ENCODE peak calls at places on chromosomes 3 and 15, in five cellular contexts. One of them, this sample, is unnamed.

GRCh38 chr3:127056281-127056680 is 73.4 kb downstream of the PLXNA1 start:
- DNase-seq in tibial nerve: no peak
- DNase-seq in cardiac muscle cell: no peak
- DNase-seq in pancreas: no peak
- DNase-seq in body of pancreas: no peak
- DNase-seq in this sample: peak

GRCh38 chr3:25513642-25514266 is 85.7 kb downstream of the RARB start:
- DNase-seq in tibial nerve: no peak
- DNase-seq in cardiac muscle cell: no peak
- DNase-seq in pancreas: no peak
- DNase-seq in body of pancreas: no peak
- DNase-seq in this sample: no peak

GRCh38 chr3:137792633-137793271 is 28.6 kb downstream of the SOX14 start:
- DNase-seq in tibial nerve: no peak
- DNase-seq in cardiac muscle cell: peak
- DNase-seq in pancreas: no peak
- DNase-seq in body of pancreas: peak
- DNase-seq in this sample: peak

GRCh38 chr15:101185336-101185735 is 66.5 kb downstream of the CHSY1 start:
- DNase-seq in tibial nerve: no peak
- DNase-seq in cardiac muscle cell: no peak
- DNase-seq in pancreas: no peak
- DNase-seq in body of pancreas: no peak
- DNase-seq in this sample: no peak

GRCh38 chr3:146896711-146897110 is 291.6 kb upstream of the PLSCR5 start:
- DNase-seq in tibial nerve: no peak
- DNase-seq in cardiac muscle cell: no peak
- DNase-seq in pancreas: no peak
- DNase-seq in body of pancreas: no peak
- DNase-seq in this sample: no peak

GRCh38 chr3:48784426-48785120 is 63.1 kb downstream of the PRKAR2A start:
- DNase-seq in tibial nerve: no peak
- DNase-seq in cardiac muscle cell: peak
- DNase-seq in pancreas: no peak
- DNase-seq in body of pancreas: no peak
- DNase-seq in this sample: no peak

GRCh38 chr3:127730666-127731294 is 58.0 kb downstream of the ABTB1 start:
- DNase-seq in tibial nerve: no peak
- DNase-seq in cardiac muscle cell: no peak
- DNase-seq in pancreas: no peak
- DNase-seq in body of pancreas: peak
- DNase-seq in this sample: no peak

GRCh38 chr3:7517979-7518378 is 657.1 kb downstream of the GRM7 start:
- DNase-seq in tibial nerve: no peak
- DNase-seq in cardiac muscle cell: peak
- DNase-seq in pancreas: no peak
- DNase-seq in body of pancreas: no peak
- DNase-seq in this sample: no peak

GRCh38 chr3:181623924-181624694 is 87.6 kb upstream of the SOX2 start:
- DNase-seq in tibial nerve: no peak
- DNase-seq in cardiac muscle cell: peak
- DNase-seq in pancreas: no peak
- DNase-seq in body of pancreas: no peak
- DNase-seq in this sample: no peak

GRCh38 chr3:161239700-161240099 is 18.6 kb downstream of the NMD3 start:
- DNase-seq in tibial nerve: no peak
- DNase-seq in cardiac muscle cell: no peak
- DNase-seq in pancreas: no peak
- DNase-seq in body of pancreas: no peak
- DNase-seq in this sample: no peak

GRCh38 chr15:101732772-101733171 is 8.5 kb upstream of the TARS3 start:
- DNase-seq in tibial nerve: no peak
- DNase-seq in cardiac muscle cell: no peak
- DNase-seq in pancreas: no peak
- DNase-seq in body of pancreas: no peak
- DNase-seq in this sample: no peak

GRCh38 chr15:71780349-71780976 is 29.9 kb upstream of the NR2E3 start:
- DNase-seq in tibial nerve: no peak
- DNase-seq in cardiac muscle cell: peak
- DNase-seq in pancreas: no peak
- DNase-seq in body of pancreas: peak
- DNase-seq in this sample: no peak

GRCh38 chr3:67957268-67957667 is 302.9 kb upstream of the SUCLG2 start:
- DNase-seq in tibial nerve: no peak
- DNase-seq in cardiac muscle cell: no peak
- DNase-seq in pancreas: no peak
- DNase-seq in body of pancreas: no peak
- DNase-seq in this sample: no peak

GRCh38 chr3:57555316-57555715 is 758 bp upstream of the PDE12 start:
- DNase-seq in tibial nerve: no peak
- DNase-seq in cardiac muscle cell: no peak
- DNase-seq in pancreas: no peak
- DNase-seq in body of pancreas: no peak
- DNase-seq in this sample: no peak

GRCh38 chr3:542030-542429 is 345.5 kb downstream of the CHL1 start:
- DNase-seq in tibial nerve: no peak
- DNase-seq in cardiac muscle cell: no peak
- DNase-seq in pancreas: no peak
- DNase-seq in body of pancreas: no peak
- DNase-seq in this sample: no peak

GRCh38 chr15:73994912-73995622 is 551 bp downstream of the PML start:
- DNase-seq in tibial nerve: no peak
- DNase-seq in cardiac muscle cell: peak
- DNase-seq in pancreas: no peak
- DNase-seq in body of pancreas: no peak
- DNase-seq in this sample: peak

GRCh38 chr3:156311930-156312329 is 191.6 kb downstream of the KCNAB1 start:
- DNase-seq in tibial nerve: no peak
- DNase-seq in cardiac muscle cell: no peak
- DNase-seq in pancreas: no peak
- DNase-seq in body of pancreas: no peak
- DNase-seq in this sample: no peak

GRCh38 chr15:96501362-96501761 is 170.9 kb downstream of the NR2F2 start:
- DNase-seq in tibial nerve: no peak
- DNase-seq in cardiac muscle cell: no peak
- DNase-seq in pancreas: no peak
- DNase-seq in body of pancreas: no peak
- DNase-seq in this sample: no peak

GRCh38 chr3:43747641-43748040 is 56.9 kb downstream of the ABHD5 start:
- DNase-seq in tibial nerve: no peak
- DNase-seq in cardiac muscle cell: no peak
- DNase-seq in pancreas: no peak
- DNase-seq in body of pancreas: no peak
- DNase-seq in this sample: no peak

GRCh38 chr3:192188218-192188835 is 539.0 kb downstream of the FGF12 start:
- DNase-seq in tibial nerve: no peak
- DNase-seq in cardiac muscle cell: peak
- DNase-seq in pancreas: peak
- DNase-seq in body of pancreas: peak
- DNase-seq in this sample: peak

GRCh38 chr3:138943724-138944131 is 3.2 kb downstream of the FOXL2 start:
- DNase-seq in tibial nerve: no peak
- DNase-seq in cardiac muscle cell: peak
- DNase-seq in pancreas: no peak
- DNase-seq in body of pancreas: no peak
- DNase-seq in this sample: no peak

GRCh38 chr3:16448691-16449090 is 64.8 kb downstream of the RFTN1 start:
- DNase-seq in tibial nerve: no peak
- DNase-seq in cardiac muscle cell: peak
- DNase-seq in pancreas: peak
- DNase-seq in body of pancreas: no peak
- DNase-seq in this sample: no peak

GRCh38 chr15:78264304-78265136 is at the start of gene DNAJA4:
- DNase-seq in tibial nerve: peak
- DNase-seq in cardiac muscle cell: peak
- DNase-seq in pancreas: peak
- DNase-seq in body of pancreas: peak
- DNase-seq in this sample: peak

GRCh38 chr15:99306694-99307338 is 55.5 kb downstream of the LRRC28 start:
- DNase-seq in tibial nerve: no peak
- DNase-seq in cardiac muscle cell: no peak
- DNase-seq in pancreas: no peak
- DNase-seq in body of pancreas: peak
- DNase-seq in this sample: peak

GRCh38 chr15:27201425-27201824 is 230.4 kb downstream of the GABRG3 start:
- DNase-seq in tibial nerve: no peak
- DNase-seq in cardiac muscle cell: no peak
- DNase-seq in pancreas: no peak
- DNase-seq in body of pancreas: no peak
- DNase-seq in this sample: no peak

GRCh38 chr3:63970596-63971468 is 52.5 kb downstream of the PSMD6 start:
- DNase-seq in tibial nerve: no peak
- DNase-seq in cardiac muscle cell: peak
- DNase-seq in pancreas: no peak
- DNase-seq in body of pancreas: no peak
- DNase-seq in this sample: no peak

DNA sequence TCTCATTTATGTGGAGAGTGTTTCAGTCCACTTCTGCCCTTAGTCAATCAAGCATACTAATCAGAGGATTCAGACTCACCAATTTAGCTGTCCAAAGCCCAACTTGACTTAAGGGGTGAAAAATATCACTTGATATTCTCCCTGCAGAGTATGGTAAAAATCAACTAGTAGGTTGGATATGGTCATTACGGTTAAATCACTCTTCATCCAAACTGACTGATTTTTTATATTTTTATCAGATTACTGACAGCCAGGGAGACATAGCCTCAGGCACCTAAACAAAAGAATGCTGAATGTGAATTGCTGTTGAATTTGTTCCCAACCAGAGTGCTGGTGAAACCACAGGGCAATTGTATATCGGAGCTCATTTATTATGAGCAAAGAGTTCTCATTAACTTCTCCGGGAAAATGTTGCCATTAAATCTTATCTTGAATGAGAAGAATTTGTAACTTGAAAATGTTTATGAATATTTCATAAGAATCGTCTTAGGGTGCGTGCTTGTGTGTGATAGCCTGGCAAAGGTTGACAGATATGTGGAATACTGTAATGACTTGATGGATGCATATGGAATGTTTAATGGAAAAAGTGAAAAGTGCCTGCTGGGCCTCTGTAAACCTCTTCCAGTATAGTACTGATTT is 411.2 kb downstream of the NAALADL2 start:
- DNase-seq in tibial nerve: no peak
- DNase-seq in cardiac muscle cell: peak
- DNase-seq in pancreas: no peak
- DNase-seq in body of pancreas: no peak
- DNase-seq in this sample: no peak
- H3K4me3 ChIP-seq in tibial nerve: no peak
- H3K4me3 ChIP-seq in cardiac muscle cell: no peak
- H3K4me3 ChIP-seq in pancreas: no peak
- H3K4me3 ChIP-seq in body of pancreas: no peak
- H3K4me3 ChIP-seq in this sample: no peak

GRCh38 chr3:52298147-52299098 is 10.8 kb downstream of the GLYCTK start:
- DNase-seq in tibial nerve: no peak
- DNase-seq in cardiac muscle cell: no peak
- DNase-seq in pancreas: no peak
- DNase-seq in body of pancreas: peak
- DNase-seq in this sample: no peak
- H3K27ac ChIP-seq in tibial nerve: no peak
- H3K27ac ChIP-seq in cardiac muscle cell: peak
- H3K27ac ChIP-seq in pancreas: no peak
- H3K27ac ChIP-seq in body of pancreas: no peak
- H3K27ac ChIP-seq in this sample: no peak

DNA sequence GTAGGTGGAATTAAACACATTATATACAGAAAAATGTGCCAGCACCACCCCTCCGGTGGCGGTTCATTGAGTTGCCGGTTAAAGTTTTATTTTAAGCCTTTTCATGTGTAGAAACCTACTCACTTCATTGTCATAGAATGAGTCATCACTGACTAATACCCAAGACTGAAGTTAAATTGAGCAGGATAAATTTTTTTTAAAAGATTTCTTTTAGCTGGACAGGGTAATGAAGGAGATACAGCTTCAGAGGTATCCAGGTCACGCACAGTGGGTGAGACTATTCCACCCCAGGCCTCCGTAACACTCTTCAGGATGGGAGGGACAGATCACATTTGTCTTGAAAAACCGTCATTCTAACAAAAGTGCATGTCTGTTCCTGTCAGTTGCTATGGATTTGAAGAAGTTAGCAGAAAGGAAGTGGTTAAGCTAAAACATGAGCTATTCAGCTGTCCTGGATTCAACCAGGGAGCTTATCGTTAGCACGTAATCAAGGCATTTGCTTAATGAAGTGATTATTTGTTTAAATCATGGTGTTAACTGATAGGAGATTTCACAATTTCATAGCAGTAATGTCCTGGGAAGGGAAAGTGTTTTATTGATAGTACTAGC is 23.3 kb downstream of the WHAMM start:
- DNase-seq in tibial nerve: no peak
- DNase-seq in cardiac muscle cell: peak
- DNase-seq in pancreas: no peak
- DNase-seq in body of pancreas: no peak
- DNase-seq in this sample: no peak
- TF ChIP-seq CTCF in tibial nerve: no peak
- TF ChIP-seq CTCF in cardiac muscle cell: no peak
- TF ChIP-seq CTCF in pancreas: no peak
- TF ChIP-seq CTCF in body of pancreas: no peak
- TF ChIP-seq CTCF in this sample: no peak

GRCh38 chr3:197522881-197523342 is 32.9 kb downstream of the BDH1 start:
- DNase-seq in tibial nerve: no peak
- DNase-seq in cardiac muscle cell: peak
- DNase-seq in pancreas: no peak
- DNase-seq in body of pancreas: no peak
- DNase-seq in this sample: no peak
- H3K4me3 ChIP-seq in tibial nerve: no peak
- H3K4me3 ChIP-seq in cardiac muscle cell: no peak
- H3K4me3 ChIP-seq in pancreas: no peak
- H3K4me3 ChIP-seq in body of pancreas: no peak
- H3K4me3 ChIP-seq in this sample: no peak

DNA sequence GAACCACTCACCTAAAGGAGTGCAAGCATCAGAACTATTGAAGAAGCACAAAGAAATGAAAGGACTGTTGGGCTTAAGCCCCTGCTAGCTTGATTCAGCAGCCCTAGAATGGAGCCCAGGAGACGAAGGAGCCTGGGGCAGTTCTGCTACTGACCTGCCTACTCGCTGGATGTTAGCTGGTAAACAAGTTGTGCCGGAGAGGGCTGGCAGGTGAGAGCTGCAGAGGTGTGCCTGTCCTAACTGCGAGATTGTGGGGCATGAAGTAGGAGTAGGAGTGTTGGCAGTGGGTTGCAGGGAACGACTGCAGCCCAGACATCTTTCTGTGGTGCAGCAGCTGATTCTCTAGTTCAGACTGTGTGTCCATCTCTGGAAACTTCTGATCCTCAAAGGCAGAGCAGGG is 75.2 kb upstream of the GSK3B start:
- DNase-seq in tibial nerve: no peak
- DNase-seq in cardiac muscle cell: no peak
- DNase-seq in pancreas: no peak
- DNase-seq in body of pancreas: no peak
- DNase-seq in this sample: no peak
- H3K27ac ChIP-seq in tibial nerve: no peak
- H3K27ac ChIP-seq in cardiac muscle cell: no peak
- H3K27ac ChIP-seq in pancreas: no peak
- H3K27ac ChIP-seq in body of pancreas: no peak
- H3K27ac ChIP-seq in this sample: no peak